ENCODE peak calls at places on chromosomes 7 and 10, in four cellular contexts. One of them, this sample, is unnamed.

GRCh38 chr10:4653160-4653559 is 172.8 kb upstream of the AKR1E2 start:
- DNase-seq in AG08395: no peak
- DNase-seq in NT2/D1: no peak
- DNase-seq in left ventricle myocardium superior: no peak
- DNase-seq in this sample: no peak

GRCh38 chr10:114172776-114173555 is 1.0 kb downstream of the CCDC186 start:
- DNase-seq in NT2/D1: no peak
- DNase-seq in left ventricle myocardium superior: no peak
- DNase-seq in AG08395: peak
- DNase-seq in this sample: no peak

GRCh38 chr7:2593036-2593727 is 34.4 kb downstream of the IQCE start:
- DNase-seq in left ventricle myocardium superior: no peak
- DNase-seq in AG08395: no peak
- DNase-seq in NT2/D1: no peak
- DNase-seq in this sample: no peak

GRCh38 chr7:2190531-2190930 is 42.2 kb downstream of the MAD1L1 start:
- DNase-seq in left ventricle myocardium superior: no peak
- DNase-seq in NT2/D1: no peak
- DNase-seq in AG08395: no peak
- DNase-seq in this sample: no peak

GRCh38 chr10:111439034-111439842 is 362.4 kb downstream of the ADRA2A start:
- DNase-seq in NT2/D1: no peak
- DNase-seq in AG08395: no peak
- DNase-seq in left ventricle myocardium superior: no peak
- DNase-seq in this sample: no peak

GRCh38 chr10:5929442-5929841 is 39.4 kb downstream of the FBH1 start:
- DNase-seq in NT2/D1: no peak
- DNase-seq in left ventricle myocardium superior: no peak
- DNase-seq in AG08395: no peak
- DNase-seq in this sample: no peak

GRCh38 chr7:8260871-8261707 is 878 bp downstream of the ICA1 start:
- DNase-seq in NT2/D1: no peak
- DNase-seq in AG08395: no peak
- DNase-seq in left ventricle myocardium superior: peak
- DNase-seq in this sample: peak

GRCh38 chr7:82527831-82528230 is 84.3 kb upstream of the CACNA2D1 start:
- DNase-seq in NT2/D1: no peak
- DNase-seq in left ventricle myocardium superior: no peak
- DNase-seq in AG08395: no peak
- DNase-seq in this sample: no peak

GRCh38 chr10:89861584-89862287 is 160.3 kb downstream of the KIF20B start:
- DNase-seq in left ventricle myocardium superior: no peak
- DNase-seq in NT2/D1: no peak
- DNase-seq in AG08395: peak
- DNase-seq in this sample: no peak

GRCh38 chr7:159119851-159120539 is 24.7 kb downstream of the VIPR2 start:
- DNase-seq in AG08395: no peak
- DNase-seq in NT2/D1: no peak
- DNase-seq in left ventricle myocardium superior: no peak
- DNase-seq in this sample: no peak

GRCh38 chr7:101162551-101163280 is 2.7 kb downstream of the VGF start:
- DNase-seq in left ventricle myocardium superior: peak
- DNase-seq in AG08395: no peak
- DNase-seq in NT2/D1: no peak
- DNase-seq in this sample: peak

GRCh38 chr10:119657725-119658124 is 6.5 kb downstream of the BAG3 start:
- DNase-seq in left ventricle myocardium superior: no peak
- DNase-seq in AG08395: no peak
- DNase-seq in NT2/D1: no peak
- DNase-seq in this sample: no peak

GRCh38 chr7:154579711-154580110 is 423.2 kb downstream of the PAXIP1 start:
- DNase-seq in AG08395: no peak
- DNase-seq in left ventricle myocardium superior: no peak
- DNase-seq in NT2/D1: no peak
- DNase-seq in this sample: no peak

GRCh38 chr10:105073999-105074398 is 432.9 kb downstream of the SORCS3 start:
- DNase-seq in left ventricle myocardium superior: no peak
- DNase-seq in AG08395: no peak
- DNase-seq in NT2/D1: no peak
- DNase-seq in this sample: no peak

GRCh38 chr7:129605960-129606644 is 5.4 kb upstream of the NRF1 start:
- DNase-seq in NT2/D1: no peak
- DNase-seq in AG08395: no peak
- DNase-seq in left ventricle myocardium superior: no peak
- DNase-seq in this sample: no peak

GRCh38 chr10:30534465-30535144 is 94.9 kb downstream of the LYZL2 start:
- DNase-seq in left ventricle myocardium superior: peak
- DNase-seq in AG08395: peak
- DNase-seq in NT2/D1: peak
- DNase-seq in this sample: no peak

GRCh38 chr7:143960813-143961610 is 6.4 kb downstream of the OR2F1 start:
- DNase-seq in left ventricle myocardium superior: no peak
- DNase-seq in NT2/D1: no peak
- DNase-seq in AG08395: no peak
- DNase-seq in this sample: no peak

GRCh38 chr10:52459097-52459496 is 145.0 kb downstream of the DKK1 start:
- DNase-seq in AG08395: no peak
- DNase-seq in NT2/D1: no peak
- DNase-seq in left ventricle myocardium superior: no peak
- DNase-seq in this sample: no peak

GRCh38 chr10:29804025-29804852 is 169.5 kb upstream of the SVIL start:
- DNase-seq in AG08395: peak
- DNase-seq in NT2/D1: no peak
- DNase-seq in left ventricle myocardium superior: no peak
- DNase-seq in this sample: peak

GRCh38 chr7:117902314-117902889 is 29.2 kb upstream of the CTTNBP2 start:
- DNase-seq in AG08395: no peak
- DNase-seq in NT2/D1: no peak
- DNase-seq in left ventricle myocardium superior: no peak
- DNase-seq in this sample: no peak

GRCh38 chr10:36790000-36790399 is 335.4 kb upstream of the ANKRD30A start:
- DNase-seq in AG08395: no peak
- DNase-seq in left ventricle myocardium superior: no peak
- DNase-seq in NT2/D1: no peak
- DNase-seq in this sample: no peak